ENCODE peak calls at places on chromosome 17, in nine cellular contexts. One of them, this sample, is unnamed. For H3K27me3, the result is how much of the 10 kb centered on the place peaks cover.

GRCh38 chr17:45440161-45440859 is 7.6 kb upstream of the ARHGAP27 start:
- DNase-seq in H1: no peak
- DNase-seq in stomach: no peak
- DNase-seq in sigmoid colon: peak
- DNase-seq in esophagus muscularis mucosa: no peak
- DNase-seq in SK-N-SH: no peak
- DNase-seq in suprapubic skin: no peak
- DNase-seq in transverse colon: no peak
- DNase-seq in upper lobe of left lung: no peak
- DNase-seq in this sample: no peak

GRCh38 chr17:68599091-68599872 is 1.9 kb downstream of the FAM20A start:
- DNase-seq in sigmoid colon: no peak
- DNase-seq in SK-N-SH: no peak
- DNase-seq in upper lobe of left lung: no peak
- DNase-seq in esophagus muscularis mucosa: peak
- DNase-seq in suprapubic skin: no peak
- DNase-seq in transverse colon: no peak
- DNase-seq in H1: no peak
- DNase-seq in stomach: no peak
- DNase-seq in this sample: no peak

GRCh38 chr17:8870406-8871040 is 3.0 kb upstream of the PIK3R6 start:
- DNase-seq in sigmoid colon: no peak
- DNase-seq in stomach: no peak
- DNase-seq in esophagus muscularis mucosa: no peak
- DNase-seq in transverse colon: no peak
- DNase-seq in H1: no peak
- DNase-seq in SK-N-SH: no peak
- DNase-seq in suprapubic skin: no peak
- DNase-seq in upper lobe of left lung: no peak
- DNase-seq in this sample: no peak

GRCh38 chr17:31248986-31249385 is 48.1 kb downstream of the OMG start:
- DNase-seq in upper lobe of left lung: no peak
- DNase-seq in H1: no peak
- DNase-seq in esophagus muscularis mucosa: no peak
- DNase-seq in suprapubic skin: no peak
- DNase-seq in stomach: no peak
- DNase-seq in sigmoid colon: no peak
- DNase-seq in transverse colon: no peak
- DNase-seq in SK-N-SH: no peak
- DNase-seq in this sample: no peak

GRCh38 chr17:13024526-13025263 is 6.9 kb upstream of the ELAC2 start:
- DNase-seq in upper lobe of left lung: peak
- DNase-seq in SK-N-SH: peak
- DNase-seq in H1: peak
- DNase-seq in esophagus muscularis mucosa: no peak
- DNase-seq in transverse colon: peak
- DNase-seq in sigmoid colon: no peak
- DNase-seq in stomach: peak
- DNase-seq in suprapubic skin: no peak
- DNase-seq in this sample: peak

GRCh38 chr17:8835631-8836364 is 31.7 kb downstream of the PIK3R6 start:
- DNase-seq in upper lobe of left lung: no peak
- DNase-seq in suprapubic skin: no peak
- DNase-seq in H1: no peak
- DNase-seq in transverse colon: no peak
- DNase-seq in sigmoid colon: no peak
- DNase-seq in esophagus muscularis mucosa: peak
- DNase-seq in SK-N-SH: no peak
- DNase-seq in stomach: no peak
- DNase-seq in this sample: no peak

GRCh38 chr17:2049333-2050245 is 5.3 kb upstream of the HIC1 start:
- DNase-seq in sigmoid colon: peak
- DNase-seq in SK-N-SH: peak
- DNase-seq in stomach: peak
- DNase-seq in suprapubic skin: peak
- DNase-seq in upper lobe of left lung: peak
- DNase-seq in transverse colon: peak
- DNase-seq in H1: no peak
- DNase-seq in esophagus muscularis mucosa: peak
- DNase-seq in this sample: peak

GRCh38 chr17:6070895-6071511 is 824 bp downstream of the WSCD1 start:
- DNase-seq in sigmoid colon: no peak
- DNase-seq in upper lobe of left lung: no peak
- DNase-seq in H1: no peak
- DNase-seq in esophagus muscularis mucosa: no peak
- DNase-seq in SK-N-SH: peak
- DNase-seq in suprapubic skin: no peak
- DNase-seq in stomach: no peak
- DNase-seq in transverse colon: peak
- DNase-seq in this sample: no peak

GRCh38 chr17:77720946-77721822 is 237.3 kb upstream of the TNRC6C start:
- DNase-seq in transverse colon: no peak
- DNase-seq in suprapubic skin: no peak
- DNase-seq in stomach: no peak
- DNase-seq in sigmoid colon: no peak
- DNase-seq in upper lobe of left lung: no peak
- DNase-seq in SK-N-SH: no peak
- DNase-seq in esophagus muscularis mucosa: peak
- DNase-seq in H1: no peak
- DNase-seq in this sample: no peak

GRCh38 chr17:4900231-4901107 is 1.1 kb downstream of the C17orf107 start:
- DNase-seq in SK-N-SH: no peak
- DNase-seq in sigmoid colon: no peak
- DNase-seq in upper lobe of left lung: peak
- DNase-seq in esophagus muscularis mucosa: no peak
- DNase-seq in H1: no peak
- DNase-seq in suprapubic skin: no peak
- DNase-seq in transverse colon: peak
- DNase-seq in stomach: peak
- DNase-seq in this sample: peak

GRCh38 chr17:77189148-77189547 is 48.4 kb downstream of the SEC14L1 start:
- DNase-seq in SK-N-SH: no peak
- DNase-seq in esophagus muscularis mucosa: no peak
- DNase-seq in transverse colon: no peak
- DNase-seq in upper lobe of left lung: no peak
- DNase-seq in stomach: no peak
- DNase-seq in sigmoid colon: no peak
- DNase-seq in suprapubic skin: no peak
- DNase-seq in H1: no peak
- DNase-seq in this sample: no peak

GRCh38 chr17:78573955-78574354 is 3.2 kb downstream of the DNAH17 start:
- DNase-seq in H1: no peak
- DNase-seq in suprapubic skin: no peak
- DNase-seq in stomach: no peak
- DNase-seq in transverse colon: no peak
- DNase-seq in upper lobe of left lung: no peak
- DNase-seq in esophagus muscularis mucosa: no peak
- DNase-seq in SK-N-SH: no peak
- DNase-seq in sigmoid colon: no peak
- DNase-seq in this sample: no peak

GRCh38 chr17:69411766-69412165 is 2.7 kb upstream of the MAP2K6 start:
- DNase-seq in stomach: no peak
- DNase-seq in SK-N-SH: no peak
- DNase-seq in transverse colon: no peak
- DNase-seq in sigmoid colon: no peak
- DNase-seq in esophagus muscularis mucosa: no peak
- DNase-seq in H1: no peak
- DNase-seq in suprapubic skin: no peak
- DNase-seq in upper lobe of left lung: no peak
- DNase-seq in this sample: no peak

GRCh38 chr17:71184716-71185115 is 936.1 kb upstream of the SOX9 start:
- DNase-seq in stomach: no peak
- DNase-seq in H1: no peak
- DNase-seq in esophagus muscularis mucosa: no peak
- DNase-seq in suprapubic skin: no peak
- DNase-seq in upper lobe of left lung: no peak
- DNase-seq in sigmoid colon: peak
- DNase-seq in SK-N-SH: no peak
- DNase-seq in transverse colon: no peak
- DNase-seq in this sample: no peak

GRCh38 chr17:78214016-78214705 is at the start of gene BIRC5:
- DNase-seq in transverse colon: peak
- DNase-seq in upper lobe of left lung: peak
- DNase-seq in suprapubic skin: peak
- DNase-seq in stomach: peak
- DNase-seq in esophagus muscularis mucosa: peak
- DNase-seq in SK-N-SH: peak
- DNase-seq in H1: peak
- DNase-seq in sigmoid colon: peak
- DNase-seq in this sample: peak

GRCh38 chr17:17570207-17570797 is 21.2 kb downstream of the PEMT start:
- DNase-seq in suprapubic skin: no peak
- DNase-seq in SK-N-SH: peak
- DNase-seq in transverse colon: peak
- DNase-seq in esophagus muscularis mucosa: no peak
- DNase-seq in stomach: peak
- DNase-seq in H1: no peak
- DNase-seq in upper lobe of left lung: peak
- DNase-seq in sigmoid colon: no peak
- DNase-seq in this sample: no peak

GRCh38 chr17:77487677-77488530 is 347.1 kb downstream of the SEC14L1 start:
- DNase-seq in H1: no peak
- DNase-seq in stomach: no peak
- DNase-seq in suprapubic skin: no peak
- DNase-seq in SK-N-SH: no peak
- DNase-seq in transverse colon: no peak
- DNase-seq in upper lobe of left lung: no peak
- DNase-seq in sigmoid colon: peak
- DNase-seq in esophagus muscularis mucosa: no peak
- DNase-seq in this sample: peak

GRCh38 chr17:68906638-68907037 is 48.6 kb downstream of the ABCA8 start:
- DNase-seq in transverse colon: no peak
- DNase-seq in H1: no peak
- DNase-seq in stomach: no peak
- DNase-seq in sigmoid colon: no peak
- DNase-seq in esophagus muscularis mucosa: no peak
- DNase-seq in upper lobe of left lung: no peak
- DNase-seq in suprapubic skin: no peak
- DNase-seq in SK-N-SH: peak
- DNase-seq in this sample: no peak

DNA sequence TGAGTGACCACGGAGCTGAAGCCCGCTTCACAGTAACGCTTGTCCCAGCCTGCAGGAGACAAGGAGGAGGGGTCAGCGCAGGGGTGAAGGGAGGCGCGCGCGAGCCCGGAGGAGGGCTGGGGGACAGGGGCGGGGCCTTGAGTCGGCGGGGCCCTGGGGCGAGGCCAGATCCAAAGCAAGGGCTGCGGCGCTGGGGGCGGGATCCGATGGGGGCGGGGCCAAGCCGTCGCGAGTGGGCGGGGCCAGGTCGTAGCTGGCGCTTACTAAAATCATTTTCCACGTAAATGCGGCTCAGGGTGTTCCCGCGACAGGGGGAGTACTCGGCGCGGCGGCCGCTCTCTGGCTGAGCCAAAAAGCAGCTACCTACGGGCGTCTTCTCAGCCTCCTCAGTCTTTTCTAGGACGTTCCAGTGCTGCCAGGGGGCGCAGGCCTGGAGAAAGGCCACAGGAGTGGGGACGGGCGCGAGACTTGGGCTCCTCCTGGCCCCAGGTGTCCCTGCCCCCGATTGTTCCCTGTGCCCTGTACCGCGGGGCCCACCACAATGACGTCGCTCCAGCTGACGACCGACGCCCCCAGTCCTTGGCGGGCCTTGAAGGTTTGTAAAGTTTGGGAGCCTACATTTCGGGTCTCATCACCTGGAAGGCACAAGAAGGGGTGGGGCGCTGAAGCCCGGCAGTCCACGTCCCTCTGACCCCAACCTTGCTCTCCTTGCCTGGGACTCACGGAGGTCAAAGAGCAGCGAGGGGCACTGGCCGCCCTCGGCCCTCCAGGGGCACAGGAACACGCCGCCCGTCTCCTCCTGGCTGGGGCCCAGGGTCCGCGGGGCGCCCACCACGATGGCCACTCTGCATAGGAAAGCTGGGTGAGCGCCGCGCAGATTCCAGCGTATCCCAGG is 3.9 kb downstream of the ITGA2B start:
- DNase-seq in transverse colon: peak
- DNase-seq in sigmoid colon: peak
- DNase-seq in H1: peak
- DNase-seq in suprapubic skin: peak
- DNase-seq in upper lobe of left lung: peak
- DNase-seq in stomach: peak
- DNase-seq in esophagus muscularis mucosa: peak
- DNase-seq in SK-N-SH: peak
- DNase-seq in this sample: peak
- H3K27me3 ChIP-seq in transverse colon: under half
- H3K27me3 ChIP-seq in sigmoid colon: under half
- H3K27me3 ChIP-seq in H1: under half
- H3K27me3 ChIP-seq in suprapubic skin: under half
- H3K27me3 ChIP-seq in upper lobe of left lung: under half
- H3K27me3 ChIP-seq in stomach: under half
- H3K27me3 ChIP-seq in esophagus muscularis mucosa: under half
- H3K27me3 ChIP-seq in SK-N-SH: under half
- H3K27me3 ChIP-seq in this sample: under half

GRCh38 chr17:67528751-67529436 is 151.8 kb downstream of the PITPNC1 start:
- DNase-seq in sigmoid colon: peak
- DNase-seq in upper lobe of left lung: peak
- DNase-seq in stomach: peak
- DNase-seq in esophagus muscularis mucosa: peak
- DNase-seq in SK-N-SH: peak
- DNase-seq in suprapubic skin: peak
- DNase-seq in transverse colon: peak
- DNase-seq in H1: no peak
- DNase-seq in this sample: peak
- H3K4me3 ChIP-seq in sigmoid colon: peak
- H3K4me3 ChIP-seq in upper lobe of left lung: no peak
- H3K4me3 ChIP-seq in stomach: no peak
- H3K4me3 ChIP-seq in esophagus muscularis mucosa: peak
- H3K4me3 ChIP-seq in SK-N-SH: peak
- H3K4me3 ChIP-seq in suprapubic skin: peak
- H3K4me3 ChIP-seq in transverse colon: peak
- H3K4me3 ChIP-seq in H1: no peak
- H3K4me3 ChIP-seq in this sample: peak

GRCh38 chr17:42564815-42565522 is 1.9 kb upstream of the MLX start:
- DNase-seq in sigmoid colon: no peak
- DNase-seq in H1: no peak
- DNase-seq in transverse colon: no peak
- DNase-seq in upper lobe of left lung: no peak
- DNase-seq in SK-N-SH: no peak
- DNase-seq in esophagus muscularis mucosa: no peak
- DNase-seq in suprapubic skin: no peak
- DNase-seq in stomach: no peak
- DNase-seq in this sample: no peak
- TF ChIP-seq EP300 in sigmoid colon: no peak
- TF ChIP-seq EP300 in H1: no peak
- TF ChIP-seq EP300 in transverse colon: no peak
- TF ChIP-seq EP300 in upper lobe of left lung: no peak
- TF ChIP-seq EP300 in SK-N-SH: no peak
- TF ChIP-seq EP300 in esophagus muscularis mucosa: no peak
- TF ChIP-seq EP300 in suprapubic skin: no peak
- TF ChIP-seq EP300 in stomach: no peak
- TF ChIP-seq EP300 in this sample: no peak

DNA sequence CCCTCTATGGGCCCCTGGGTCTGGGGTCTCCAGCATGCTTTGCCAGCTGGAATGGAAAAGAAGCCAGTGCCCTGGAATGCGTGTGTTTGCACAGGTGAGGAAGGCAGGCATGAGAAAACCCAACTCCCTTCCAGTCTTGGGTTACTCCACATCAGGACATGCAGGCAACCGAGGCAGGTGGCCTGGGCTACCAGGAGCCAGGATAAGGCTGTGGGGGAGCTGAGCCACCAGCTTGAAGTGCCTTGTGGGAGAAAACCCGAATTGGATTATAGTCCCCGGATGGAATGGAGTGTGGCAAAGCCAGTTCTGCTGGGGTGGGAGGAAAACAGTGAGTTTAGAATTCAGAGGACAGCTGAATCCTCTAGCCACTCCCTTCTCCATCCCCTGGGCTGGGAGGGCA is 7.2 kb downstream of the SRCIN1 start:
- DNase-seq in stomach: peak
- DNase-seq in upper lobe of left lung: peak
- DNase-seq in transverse colon: peak
- DNase-seq in sigmoid colon: no peak
- DNase-seq in SK-N-SH: peak
- DNase-seq in suprapubic skin: no peak
- DNase-seq in esophagus muscularis mucosa: no peak
- DNase-seq in H1: peak
- DNase-seq in this sample: peak
- H3K27me3 ChIP-seq in stomach: under half
- H3K27me3 ChIP-seq in upper lobe of left lung: under half
- H3K27me3 ChIP-seq in transverse colon: under half
- H3K27me3 ChIP-seq in sigmoid colon: under half
- H3K27me3 ChIP-seq in SK-N-SH: under half
- H3K27me3 ChIP-seq in suprapubic skin: under half
- H3K27me3 ChIP-seq in esophagus muscularis mucosa: under half
- H3K27me3 ChIP-seq in H1: under half
- H3K27me3 ChIP-seq in this sample: under half

This sample was measured in ovary.